ENCODE peak calls at places on chromosomes 5 and 9, in seven cellular contexts. A is activated CD8-positive, alpha-beta memory T cell treated with anti-CD3 and anti-CD28 coated beads, Interleukin-2, amount 50 U/mL, for 4 hours; M is NCI-H524; T is C1 segment of cervical spinal cord; E is M059J; G is OCI-LY7; F is DMS153. H is an unnamed sample.

GRCh38 chr9:114655689-114656088 is 1.9 kb downstream of the TEX53 start:
- DNase-seq in A (no peak), M (no peak), T (no peak), E (no peak), G (no peak), F (no peak), H (no peak)

GRCh38 chr9:18459958-18460584 is 13.9 kb upstream of the ADAMTSL1 start:
- DNase-seq in A (no peak), M (no peak), T (no peak), E (peak; percentile 94), G (no peak), F (no peak), H (no peak)

GRCh38 chr9:121989010-121989409 is 104.1 kb downstream of the TTLL11 start:
- DNase-seq in A (no peak), M (peak; percentile 14), T (no peak), E (no peak), G (no peak), F (no peak), H (no peak)

GRCh38 chr5:16659536-16659935 is 42.7 kb upstream of the RETREG1 start:
- DNase-seq in A (no peak), M (no peak), T (no peak), E (no peak), G (no peak), F (no peak), H (no peak)

GRCh38 chr5:103224118-103224893 is 34.3 kb upstream of the MACIR start:
- DNase-seq in A (no peak), M (peak; percentile 27), T (no peak), E (peak; percentile 65), G (peak; percentile 66), F (peak; percentile 5), H (no peak)

GRCh38 chr5:113255579-113256210 is 179.1 kb downstream of the TSSK1B start:
- DNase-seq in A (no peak), M (no peak), T (no peak), E (no peak), G (no peak), F (no peak), H (no peak)

GRCh38 chr9:127530206-127530941 is 79.1 kb downstream of the LRSAM1 start:
- DNase-seq in A (no peak), M (no peak), T (no peak), E (no peak), G (no peak), F (no peak), H (no peak)

GRCh38 chr5:126119894-126120442 is 303.2 kb upstream of the GRAMD2B start:
- DNase-seq in A (no peak), M (no peak), T (no peak), E (no peak), G (no peak), F (no peak), H (no peak)

GRCh38 chr5:30956251-30956650 is 237.2 kb upstream of the CDH6 start:
- DNase-seq in A (no peak), M (no peak), T (no peak), E (no peak), G (no peak), F (no peak), H (no peak)

GRCh38 chr9:137384116-137384756 is 38.7 kb downstream of the EXD3 start:
- DNase-seq in A (no peak), M (no peak), T (no peak), E (no peak), G (no peak), F (no peak), H (no peak)

GRCh38 chr5:150376799-150377771 is 19.6 kb downstream of the TCOF1 start:
- DNase-seq in A (no peak), M (no peak), T (no peak), E (peak; percentile 83), G (no peak), F (no peak), H (no peak)

GRCh38 chr5:90529234-90529938 is at the start of gene LYSMD3:
- DNase-seq in A (peak; percentile 98), M (peak; percentile 85), T (peak; percentile 94), E (peak; percentile 94), G (peak; percentile 97), F (peak; percentile 82), H (peak; percentile 81)

GRCh38 chr5:55993013-55993412 is 1.8 kb downstream of the IL6ST start:
- DNase-seq in A (no peak), M (no peak), T (peak; percentile 16), E (peak; percentile 65), G (no peak), F (no peak), H (no peak)

GRCh38 chr5:113164016-113164415 is 187.4 kb downstream of the DCP2 start:
- DNase-seq in A (no peak), M (no peak), T (no peak), E (no peak), G (no peak), F (no peak), H (no peak)

GRCh38 chr5:88203977-88204735 is 64.5 kb downstream of the TMEM161B start:
- DNase-seq in A (peak; percentile 17), M (no peak), T (no peak), E (peak; percentile 9), G (no peak), F (no peak), H (no peak)

GRCh38 chr5:404666-405241 is 38.2 kb upstream of the EXOC3 start:
- DNase-seq in A (no peak), M (no peak), T (no peak), E (no peak), G (no peak), F (no peak), H (no peak)

GRCh38 chr9:123933401-123933800 is 3.5 kb upstream of the DENND1A start:
- DNase-seq in A (no peak), M (no peak), T (no peak), E (peak; percentile 87), G (no peak), F (no peak), H (no peak)

GRCh38 chr5:107893642-107894041 is 222.9 kb upstream of the EFNA5 start:
- DNase-seq in A (no peak), M (no peak), T (no peak), E (peak; percentile 66), G (no peak), F (no peak), H (no peak)

GRCh38 chr9:35904966-35905781 is 828 bp upstream of the HRCT1 start:
- DNase-seq in A (no peak), M (no peak), T (no peak), E (peak; percentile 84), G (no peak), F (no peak), H (no peak)

GRCh38 chr9:6667633-6668280 is 22.2 kb upstream of the GLDC start:
- DNase-seq in A (no peak), M (peak; percentile 3), T (no peak), E (peak; percentile 44), G (peak; percentile 55), F (peak; percentile 5), H (no peak)

GRCh38 chr5:34686762-34687268 is 30.7 kb downstream of the RAI14 start:
- DNase-seq in A (no peak), M (no peak), T (no peak), E (peak; percentile 99), G (no peak), F (no peak), H (no peak)

GRCh38 chr9:18379073-18379811 is 94.7 kb upstream of the ADAMTSL1 start:
- DNase-seq in A (no peak), M (no peak), T (no peak), E (peak; percentile 87), G (no peak), F (no peak), H (no peak)

GRCh38 chr9:93292288-93292615 is 108.3 kb downstream of the WNK2 start:
- DNase-seq in A (no peak), M (no peak), T (no peak), E (no peak), G (no peak), F (no peak), H (no peak)

GRCh38 chr5:150358261-150359095 is 981 bp downstream of the TCOF1 start:
- DNase-seq in A (no peak), M (no peak), T (no peak), E (peak; percentile 31), G (peak; percentile 57), F (no peak), H (no peak)

GRCh38 chr5:77394064-77394716 is 97.9 kb downstream of the WDR41 start:
- DNase-seq in A (no peak), M (no peak), T (no peak), E (no peak), G (no peak), F (no peak), H (no peak)

GRCh38 chr9:109113239-109113638 is 6.5 kb downstream of the TMEM245 start:
- DNase-seq in A (no peak), M (no peak), T (no peak), E (no peak), G (no peak), F (no peak), H (no peak)

GRCh38 chr5:121503111-121503840 is 348.4 kb upstream of the FTMT start:
- DNase-seq in A (no peak), M (peak; percentile 32), T (no peak), E (peak; percentile 4), G (peak; percentile 8), F (no peak), H (no peak)

GRCh38 chr5:27494845-27495244 is 456.5 kb upstream of the CDH9 start:
- DNase-seq in A (no peak), M (no peak), T (no peak), E (peak; percentile 51), G (no peak), F (no peak), H (no peak)

GRCh38 chr5:126972062-126972895 is 58.1 kb downstream of the MARCHF3 start:
- DNase-seq in A (no peak), M (no peak), T (no peak), E (no peak), G (peak; percentile 83), F (no peak), H (no peak)

GRCh38 chr5:113965225-113965624 is 396.6 kb upstream of the KCNN2 start:
- DNase-seq in A (no peak), M (no peak), T (no peak), E (no peak), G (no peak), F (no peak), H (no peak)

GRCh38 chr5:112109331-112109993 is 309.6 kb downstream of the EPB41L4A start:
- DNase-seq in A (no peak), M (no peak), T (no peak), E (peak; percentile 54), G (no peak), F (peak; percentile 1), H (no peak)

GRCh38 chr5:149857499-149857898 is 87.1 kb downstream of the PDE6A start:
- DNase-seq in A (no peak), M (no peak), T (peak; percentile 67), E (peak; percentile 83), G (no peak), F (peak; percentile 46), H (no peak)

GRCh38 chr5:122180863-122181519 is 51.6 kb downstream of the ZNF474 start:
- DNase-seq in A (no peak), M (no peak), T (no peak), E (peak; percentile 90), G (no peak), F (no peak), H (no peak)

GRCh38 chr9:108180511-108180910 is 675.3 kb downstream of the ACTL7B start:
- DNase-seq in A (no peak), M (no peak), T (no peak), E (no peak), G (no peak), F (no peak), H (peak; percentile 44)

GRCh38 chr9:105168935-105169334 is 75.5 kb upstream of the SLC44A1 start:
- DNase-seq in A (no peak), M (peak; percentile 8), T (no peak), E (no peak), G (no peak), F (no peak), H (no peak)

GRCh38 chr5:131064669-131065371 is 100.2 kb downstream of the HINT1 start:
- DNase-seq in A (no peak), M (no peak), T (no peak), E (no peak), G (no peak), F (no peak), H (no peak)

GRCh38 chr9:121120386-121120785 is 45.6 kb downstream of the CNTRL start:
- DNase-seq in A (no peak), M (no peak), T (no peak), E (no peak), G (no peak), F (no peak), H (no peak)